ENCODE peak calls at places on chromosomes 4 and X, in six cellular contexts. T is thyroid gland, N is Panc1, O is AG04450, D is NCI-H187 treated with DMSO at 0.1 percent for 48 hours, I is hypothalamus. G is an unnamed sample.

GRCh38 chr4:13705521-13706035 is 78.1 kb upstream of the BOD1L1 start:
- DNase-seq in T (peak), N (peak), O (no peak), D (no peak), I (no peak), G (no peak)

GRCh38 chrX:110987292-110987691 is 108.7 kb upstream of the PAK3 start:
- DNase-seq in T (no peak), N (no peak), O (no peak), D (no peak), I (no peak), G (no peak)

GRCh38 chr4:41028392-41029076 is 185.8 kb downstream of the APBB2 start:
- DNase-seq in T (no peak), N (no peak), O (no peak), D (no peak), I (no peak), G (no peak)

GRCh38 chr4:42995343-42995944 is 102.9 kb downstream of the GRXCR1 start:
- DNase-seq in T (no peak), N (peak), O (peak), D (no peak), I (no peak), G (no peak)

GRCh38 chr4:159677521-159677920 is 574.6 kb downstream of the RAPGEF2 start:
- DNase-seq in T (no peak), N (no peak), O (no peak), D (no peak), I (no peak), G (no peak)

GRCh38 chr4:154084864-154085263 is 296.0 kb upstream of the SFRP2 start:
- DNase-seq in T (no peak), N (no peak), O (no peak), D (no peak), I (no peak), G (no peak)

GRCh38 chr4:42302348-42302747 is 94.9 kb upstream of the SHISA3 start:
- DNase-seq in T (peak), N (no peak), O (no peak), D (no peak), I (no peak), G (no peak)

GRCh38 chr4:108881190-108881589 is 118.3 kb upstream of the ETNPPL start:
- DNase-seq in T (no peak), N (no peak), O (peak), D (no peak), I (no peak), G (no peak)

GRCh38 chrX:115958687-115959359 is 211.7 kb upstream of the AGTR2 start:
- DNase-seq in T (no peak), N (no peak), O (no peak), D (peak), I (no peak), G (no peak)

G was measured in activated T-helper 9 cell treated with anti-CD3 and anti-CD28 coated beads, Interleukin-2, amount 50 U/mL, for 16 hours.